ENCODE peak calls at places on chromosomes 11 and 22, in six cellular contexts. X is tibial nerve, A is psoas muscle, T is Peyer's patch, M is hepatocyte, J is colonic mucosa. W is an unnamed sample. For H3K36me3, the result is how much of the 10 kb centered on the place peaks cover.

GRCh38 chr22:28822930-28823481 is 22.6 kb upstream of the XBP1 start:
- DNase-seq in X (no peak), T (no peak), J (peak), A (no peak), M (peak), W (no peak)

GRCh38 chr22:21069375-21069774 is 23.6 kb downstream of the LRRC74B start:
- DNase-seq in A (no peak), J (no peak), X (no peak), M (no peak), T (no peak), W (no peak)

GRCh38 chr22:25410849-25411248 is 153.6 kb upstream of the GRK3 start:
- DNase-seq in X (no peak), T (no peak), J (no peak), M (no peak), A (no peak), W (no peak)

GRCh38 chr11:3010521-3011275 is 18.6 kb upstream of the NAP1L4 start:
- DNase-seq in T (peak), X (no peak), M (no peak), A (no peak), J (no peak), W (no peak)

GRCh38 chr11:1218788-1219445 is 3.9 kb upstream of the MUC5B start:
- DNase-seq in M (no peak), J (peak), T (peak), A (no peak), X (no peak), W (peak)

GRCh38 chr11:15603208-15603607 is 488.5 kb downstream of the INSC start:
- DNase-seq in J (no peak), X (peak), A (peak), T (no peak), M (peak), W (no peak)

GRCh38 chr11:47148903-47149535 is 27.7 kb downstream of the ARFGAP2 start:
- DNase-seq in A (no peak), J (peak), T (no peak), X (no peak), M (no peak), W (no peak)

GRCh38 chr11:112085822-112086421 is 634 bp downstream of the TIMM8B start:
- DNase-seq in J (peak), M (peak), X (peak), T (no peak), A (no peak), W (no peak)

GRCh38 chr11:35629914-35630313 is 11.7 kb downstream of the FJX1 start:
- DNase-seq in T (no peak), A (no peak), M (peak), J (no peak), X (no peak), W (no peak)

GRCh38 chr11:9802291-9802861 is 138.5 kb downstream of the SWAP70 start:
- DNase-seq in A (no peak), M (peak), T (no peak), J (no peak), X (peak), W (no peak)

GRCh38 chr11:125262194-125262824 is 97.8 kb downstream of the PKNOX2 start:
- DNase-seq in J (no peak), T (no peak), A (no peak), M (peak), X (no peak), W (no peak)

GRCh38 chr11:11864803-11865202 is 23.0 kb downstream of the USP47 start:
- DNase-seq in T (no peak), X (no peak), J (no peak), M (no peak), A (no peak), W (no peak)

GRCh38 chr22:41932353-41932752 is 5.7 kb upstream of the TNFRSF13C start:
- DNase-seq in M (no peak), J (no peak), A (no peak), T (no peak), X (no peak), W (no peak)

GRCh38 chr22:36740716-36741115 is 35.2 kb downstream of the IFT27 start:
- DNase-seq in T (peak), X (no peak), J (no peak), A (no peak), M (no peak), W (no peak)

GRCh38 chr11:16611395-16612233 is 126.8 kb upstream of the C11orf58 start:
- DNase-seq in M (peak), X (no peak), J (no peak), A (no peak), T (no peak), W (no peak)

GRCh38 chr11:21635359-21635758 is 557.5 kb upstream of the ANO5 start:
- DNase-seq in T (no peak), X (no peak), A (no peak), M (no peak), J (no peak), W (no peak)

GRCh38 chr11:46159694-46160093 is 38.4 kb upstream of the PHF21A start:
- DNase-seq in J (peak), M (peak), X (no peak), A (no peak), T (no peak), W (no peak)

GRCh38 chr11:7536102-7536501 is 22.3 kb downstream of the PPFIBP2 start:
- DNase-seq in X (no peak), A (no peak), M (peak), T (peak), J (peak), W (no peak)

GRCh38 chr11:34570584-34570983 is 50.3 kb upstream of the EHF start:
- DNase-seq in A (no peak), X (no peak), M (no peak), T (no peak), J (no peak), W (no peak)

GRCh38 chr11:65291613-65292012 is 23.1 kb upstream of the CDC42EP2 start:
- DNase-seq in X (no peak), M (peak), A (no peak), T (no peak), J (no peak), W (no peak)

GRCh38 chr11:109783842-109784241 is 309.4 kb upstream of the ZC3H12C start:
- DNase-seq in A (no peak), M (no peak), X (no peak), J (no peak), T (no peak), W (no peak)

GRCh38 chr22:27557554-27558060 is 243.9 kb downstream of the MN1 start:
- DNase-seq in M (no peak), J (no peak), T (no peak), A (no peak), X (no peak), W (no peak)

GRCh38 chr11:115266066-115266465 is 238.1 kb downstream of the CADM1 start:
- DNase-seq in A (no peak), X (no peak), M (no peak), T (no peak), J (no peak), W (no peak)

GRCh38 chr11:111777094-111778046 is 11.2 kb upstream of the PPP2R1B start:
- DNase-seq in J (peak), T (no peak), M (peak), X (peak), A (no peak), W (no peak)

GRCh38 chr11:111596319-111596718 is 5.9 kb upstream of the SIK2 start:
- DNase-seq in A (no peak), T (no peak), J (no peak), X (no peak), M (no peak), W (no peak)

GRCh38 chr11:133545199-133545709 is 13.0 kb upstream of the OPCML start:
- DNase-seq in A (no peak), T (no peak), X (no peak), J (no peak), M (no peak), W (no peak)

GRCh38 chr22:19055801-19056200 is 66.4 kb downstream of the DGCR2 start:
- DNase-seq in X (no peak), J (no peak), T (no peak), M (no peak), A (no peak), W (peak)
- H3K36me3 ChIP-seq in X (half or more), J (under half), T (half or more), M (under half), A (under half), W (half or more)

DNA sequence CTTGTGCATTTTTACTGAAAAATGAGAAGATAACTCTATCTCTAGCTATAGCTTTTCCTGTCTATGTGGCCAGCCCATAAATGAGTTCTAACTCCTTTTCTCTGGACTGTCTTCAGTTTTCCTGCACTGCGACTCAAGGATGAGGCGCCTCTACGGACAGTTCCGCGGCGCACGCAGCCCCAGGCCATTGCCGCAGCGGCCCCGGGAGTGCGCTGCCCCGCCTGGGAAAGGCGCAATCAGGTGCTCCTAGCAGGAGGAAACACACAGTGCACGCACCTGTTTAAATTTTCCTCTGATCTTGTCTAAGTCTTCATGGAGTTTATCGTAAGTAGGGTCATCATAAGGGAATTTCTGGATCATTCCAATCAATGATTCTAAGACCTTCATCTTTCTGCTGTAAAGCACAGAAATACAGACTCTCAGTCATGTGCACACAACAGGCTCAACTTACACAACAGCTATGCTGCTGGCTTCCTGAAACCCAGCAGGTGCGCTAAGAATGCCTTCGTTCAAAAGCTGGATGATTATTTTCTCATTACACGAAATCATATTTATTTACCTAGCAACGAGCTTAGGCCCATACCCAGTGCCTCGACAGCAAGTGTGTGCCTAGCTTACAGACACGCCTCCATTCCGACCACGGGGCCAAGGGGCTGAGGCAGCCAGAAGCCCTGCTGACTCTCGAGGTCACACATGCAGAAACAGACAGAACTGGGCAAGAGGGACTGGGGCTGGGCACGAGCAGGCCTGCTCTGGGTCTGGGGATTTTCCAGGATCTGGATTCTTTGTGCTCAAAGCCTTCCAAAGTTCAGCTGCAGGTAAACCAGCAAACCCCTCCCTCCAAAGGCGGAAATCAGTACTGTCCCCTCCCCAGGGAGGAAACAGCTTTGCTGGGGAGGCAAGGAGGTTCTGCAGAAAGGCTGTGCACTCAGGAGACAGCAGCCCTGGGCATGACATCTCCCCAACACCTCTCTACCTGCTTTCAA is 7.2 kb downstream of the LTO1 start:
- DNase-seq in J (no peak), A (peak), X (no peak), M (peak), T (peak), W (no peak)
- H3K36me3 ChIP-seq in J (under half), A (under half), X (half or more), M (under half), T (half or more), W (half or more)

DNA sequence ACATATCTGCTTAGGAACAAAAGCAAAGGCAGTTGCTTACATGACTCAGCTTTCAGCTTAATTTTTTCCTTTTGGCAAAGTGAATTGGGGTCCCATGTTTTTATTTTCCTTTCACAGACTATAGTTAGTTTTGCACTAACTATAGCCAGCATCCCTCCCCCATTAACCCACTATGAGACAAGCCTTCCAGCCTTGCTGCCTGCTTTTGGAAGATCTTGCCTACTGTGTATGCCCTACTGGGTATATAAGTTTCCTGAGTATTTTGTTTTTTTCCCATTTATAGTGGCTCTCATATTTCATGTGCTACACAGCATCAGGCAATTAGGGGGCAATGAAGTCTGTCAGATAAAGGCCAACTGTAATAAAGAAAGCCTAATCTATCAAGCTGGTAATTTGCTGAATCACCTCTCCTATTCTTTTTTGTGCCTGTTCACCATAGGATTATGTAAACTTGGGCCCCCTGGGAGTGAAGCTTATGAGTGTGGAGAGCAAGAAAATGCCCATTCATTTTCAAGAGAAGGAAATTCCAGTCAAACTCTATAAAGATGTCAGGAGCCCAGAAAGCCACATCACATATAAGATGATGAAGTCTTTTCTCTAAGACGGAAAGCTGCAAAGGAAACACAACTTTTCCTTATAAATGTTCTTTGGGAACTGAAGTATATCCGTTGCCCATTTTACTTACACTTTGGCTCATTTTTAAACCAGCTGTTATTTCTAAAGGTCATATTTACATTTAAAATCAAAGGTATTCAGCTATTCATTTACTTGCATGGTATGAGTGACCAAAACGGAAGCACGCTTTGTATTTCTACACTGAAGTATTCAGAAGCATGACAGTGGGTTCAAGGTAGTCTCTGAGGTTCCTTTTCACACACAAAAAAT is 64.0 kb downstream of the CCDC83 start:
- DNase-seq in J (no peak), M (no peak), A (no peak), X (no peak), T (no peak), W (no peak)
- H3K36me3 ChIP-seq in J (under half), M (under half), A (under half), X (under half), T (under half), W (under half)

GRCh38 chr22:35472488-35472887 is 68.1 kb upstream of the RASD2 start:
- DNase-seq in A (no peak), J (no peak), M (no peak), T (no peak), X (no peak), W (no peak)
- H3K36me3 ChIP-seq in A (under half), J (under half), M (under half), T (under half), X (under half), W (under half)

DNA sequence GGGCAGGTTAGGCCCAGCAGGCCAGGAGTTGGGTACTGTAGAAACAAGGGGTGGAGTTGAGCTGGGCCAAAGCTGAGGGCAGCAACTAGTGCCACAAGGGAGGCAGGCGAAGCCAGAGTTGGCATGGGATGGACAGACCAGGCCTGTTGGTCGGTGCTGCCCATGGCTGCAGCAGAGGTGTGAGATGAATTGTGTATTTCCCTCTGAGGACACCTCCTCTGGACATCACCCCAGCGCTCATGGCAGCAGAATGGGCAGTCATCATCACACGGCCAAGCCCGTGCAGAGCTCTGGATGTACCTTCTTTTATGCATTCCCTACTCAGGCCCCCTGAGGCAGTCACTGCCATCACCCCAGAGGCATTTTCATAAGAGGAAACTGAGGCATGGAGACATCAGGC is 20.3 kb downstream of the TAB1 start:
- DNase-seq in X (no peak), A (no peak), T (peak), J (no peak), M (no peak), W (peak)
- H3K36me3 ChIP-seq in X (half or more), A (under half), T (half or more), J (under half), M (under half), W (half or more)

W was measured in lower lobe of right lung.